ENCODE peak calls at places on chromosomes 16 and 17, in five cellular contexts. W is stimulated activated naive CD8-positive, alpha-beta T cell treated with anti-CD3 and anti-CD28 coated beads, Interleukin-15, Interleukin-2, amounts not matched to agents 100 U/mL and 50 U/mL, for 24 hours; Y is T-helper 9 cell; E is A172; P is stimulated activated CD8-positive, alpha-beta memory T cell treated with anti-CD3 and anti-CD28 coated beads, Interleukin-7, amount 100 ng/mL, for 48 hours. C is an unnamed sample.

GRCh38 chr17:45232514-45233422 is 11.1 kb downstream of the FMNL1 start:
- DNase-seq in Y (no peak), W (no peak), E (no peak), P (no peak), C (no peak)

GRCh38 chr16:11401161-11402050 is 56.1 kb downstream of the RMI2 start:
- DNase-seq in P (no peak), E (no peak), Y (no peak), W (no peak), C (peak; percentile 81)

GRCh38 chr16:18816286-18816685 is 14.9 kb upstream of the ARL6IP1 start:
- DNase-seq in W (no peak), E (no peak), Y (no peak), P (no peak), C (no peak)

GRCh38 chr17:39738568-39738901 is 797 bp downstream of the GRB7 start:
- DNase-seq in P (peak; percentile 39), E (no peak), Y (peak; percentile 54), W (peak; percentile 78), C (no peak)

GRCh38 chr16:66274335-66275110 is 92.0 kb upstream of the CDH5 start:
- DNase-seq in W (no peak), Y (no peak), E (peak; percentile 40), P (no peak), C (peak; percentile 35)

GRCh38 chr16:86751081-86752030 is 173.0 kb downstream of the FOXL1 start:
- DNase-seq in W (no peak), E (peak; percentile 90), Y (no peak), P (no peak), C (peak; percentile 60)

GRCh38 chr17:50080827-50081226 is 14.3 kb upstream of the PDK2 start:
- DNase-seq in Y (no peak), E (peak; percentile 40), W (no peak), P (no peak), C (no peak)

GRCh38 chr17:49738456-49739163 is 25.3 kb downstream of the FAM117A start:
- DNase-seq in W (no peak), Y (no peak), P (no peak), E (no peak), C (no peak)

GRCh38 chr17:79779088-79779529 is 1.2 kb downstream of the CBX2 start:
- DNase-seq in E (no peak), Y (no peak), W (no peak), P (no peak), C (no peak)

GRCh38 chr16:4273858-4274291 is 1.1 kb upstream of the TFAP4 start:
- DNase-seq in E (peak; percentile 47), Y (peak; percentile 23), W (peak; percentile 72), P (peak; percentile 32), C (peak; percentile 60)

GRCh38 chr16:77599793-77600415 is 122.4 kb upstream of the NUDT7 start:
- DNase-seq in E (peak; percentile 51), W (peak; percentile 22), P (no peak), Y (no peak), C (peak; percentile 30)

GRCh38 chr17:73770849-73771229 is 126.6 kb upstream of the SDK2 start:
- DNase-seq in E (no peak), P (no peak), W (no peak), Y (no peak), C (no peak)

GRCh38 chr17:40343126-40344119 is 21.1 kb downstream of the GJD3 start:
- DNase-seq in Y (no peak), P (no peak), W (peak; percentile 57), E (no peak), C (no peak)

GRCh38 chr17:50051606-50052005 is 4.3 kb upstream of the ITGA3 start:
- DNase-seq in E (no peak), P (no peak), W (no peak), Y (no peak), C (no peak)

GRCh38 chr16:88039591-88039990 is 88.4 kb downstream of the BANP start:
- DNase-seq in Y (no peak), P (no peak), E (no peak), W (no peak), C (no peak)

GRCh38 chr17:72122336-72122667 is 1.5 kb downstream of the SOX9 start:
- DNase-seq in E (peak; percentile 30), Y (no peak), P (no peak), W (no peak), C (peak; percentile 50)

GRCh38 chr17:72838581-72838980 is 253.9 kb downstream of the SLC39A11 start:
- DNase-seq in W (no peak), E (no peak), Y (no peak), P (no peak), C (no peak)

GRCh38 chr17:16068323-16068722 is 68.7 kb downstream of the TTC19 start:
- DNase-seq in E (no peak), W (no peak), Y (no peak), P (no peak), C (no peak)

GRCh38 chr16:10878644-10879498 is 1.9 kb downstream of the CIITA start:
- DNase-seq in E (peak; percentile 38), Y (no peak), W (peak; percentile 46), P (no peak), C (peak; percentile 66)

GRCh38 chr16:20911361-20911760 is 10.8 kb downstream of the LYRM1 start:
- DNase-seq in P (no peak), E (peak; percentile 65), W (no peak), Y (no peak), C (no peak)

GRCh38 chr17:77425791-77426641 is 285.2 kb downstream of the SEC14L1 start:
- DNase-seq in W (peak; percentile 72), E (peak; percentile 97), P (peak; percentile 58), Y (no peak), C (peak; percentile 97)

GRCh38 chr16:89658221-89658879 is 714 bp downstream of the SPATA33 start:
- DNase-seq in Y (no peak), E (peak; percentile 19), W (peak; percentile 33), P (no peak), C (no peak)

GRCh38 chr16:21233521-21234150 is at the start of gene ANKS4B:
- DNase-seq in P (no peak), Y (no peak), W (no peak), E (no peak), C (no peak)

GRCh38 chr16:49839462-49839825 is 16.5 kb downstream of the ZNF423 start:
- DNase-seq in P (no peak), W (no peak), Y (no peak), E (no peak), C (no peak)

GRCh38 chr17:72184805-72185204 is 64.0 kb downstream of the SOX9 start:
- DNase-seq in W (no peak), Y (no peak), P (no peak), E (no peak), C (no peak)

GRCh38 chr17:29212681-29213121 is 32.5 kb upstream of the MYO18A start:
- DNase-seq in Y (no peak), E (peak; percentile 24), W (no peak), P (no peak), C (no peak)

GRCh38 chr17:29084476-29085148 is 41.7 kb downstream of the PIPOX start:
- DNase-seq in Y (no peak), W (no peak), E (peak; percentile 59), P (no peak), C (no peak)

GRCh38 chr17:77353684-77354419 is 213.1 kb downstream of the SEC14L1 start:
- DNase-seq in W (peak; percentile 2), Y (no peak), P (no peak), E (no peak), C (no peak)

GRCh38 chr16:3023415-3023668 is 400 bp downstream of the HCFC1R1 start:
- DNase-seq in W (peak; percentile 45), E (peak; percentile 96), Y (no peak), P (no peak), C (peak; percentile 64)

GRCh38 chr16:89426736-89427525 is 63.4 kb downstream of the ANKRD11 start:
- DNase-seq in Y (no peak), E (peak; percentile 56), W (no peak), P (no peak), C (no peak)

GRCh38 chr17:6686026-6686425 is 27.1 kb downstream of the SLC13A5 start:
- DNase-seq in Y (no peak), P (no peak), W (no peak), E (no peak), C (no peak)

GRCh38 chr16:86158688-86159360 is 259.9 kb downstream of the IRF8 start:
- DNase-seq in W (no peak), E (no peak), Y (no peak), P (no peak), C (no peak)

GRCh38 chr16:2458887-2459646 is 842 bp upstream of the TEDC2 start:
- DNase-seq in P (no peak), Y (no peak), W (no peak), E (no peak), C (no peak)

GRCh38 chr17:29241015-29241963 is 5.4 kb upstream of the CRYBA1 start:
- DNase-seq in E (peak; percentile 99), P (peak; percentile 9), Y (no peak), W (peak; percentile 13), C (peak; percentile 88)

GRCh38 chr16:85652431-85653221 is 36.1 kb downstream of the GINS2 start:
- DNase-seq in P (no peak), Y (no peak), W (peak; percentile 32), E (no peak), C (no peak)

GRCh38 chr17:82092094-82092586 is 5.9 kb downstream of the FASN start:
- DNase-seq in E (no peak), P (no peak), W (no peak), Y (no peak), C (no peak)

C was measured in H54.